ENCODE peak calls at places on chromosomes 1 and 21, in five cellular contexts. One of them, this sample, is unnamed.

GRCh38 chr1:183230403-183230802 is 44.3 kb downstream of the LAMC2 start:
- DNase-seq in ELR: peak
- DNase-seq in fibroblast of the conjunctiva: no peak
- DNase-seq in midbrain: no peak
- DNase-seq in activated CD4-positive, alpha-beta T cell treated with anti-CD3 and anti-CD28 coated beads, Interleukin-2, amount 50 U/mL, for 24 hours: no peak
- DNase-seq in this sample: no peak

GRCh38 chr1:226052061-226052460 is 10.5 kb upstream of the H3-3A start:
- DNase-seq in fibroblast of the conjunctiva: no peak
- DNase-seq in activated CD4-positive, alpha-beta T cell treated with anti-CD3 and anti-CD28 coated beads, Interleukin-2, amount 50 U/mL, for 24 hours: no peak
- DNase-seq in midbrain: no peak
- DNase-seq in ELR: no peak
- DNase-seq in this sample: no peak

GRCh38 chr1:232669981-232670763 is 40.2 kb upstream of the SIPA1L2 start:
- DNase-seq in ELR: peak
- DNase-seq in activated CD4-positive, alpha-beta T cell treated with anti-CD3 and anti-CD28 coated beads, Interleukin-2, amount 50 U/mL, for 24 hours: no peak
- DNase-seq in midbrain: no peak
- DNase-seq in fibroblast of the conjunctiva: no peak
- DNase-seq in this sample: peak

GRCh38 chr1:25522240-25522639 is 21.2 kb upstream of the LDLRAP1 start:
- DNase-seq in activated CD4-positive, alpha-beta T cell treated with anti-CD3 and anti-CD28 coated beads, Interleukin-2, amount 50 U/mL, for 24 hours: no peak
- DNase-seq in fibroblast of the conjunctiva: no peak
- DNase-seq in midbrain: no peak
- DNase-seq in ELR: no peak
- DNase-seq in this sample: no peak

GRCh38 chr1:245301162-245301580 is 146.4 kb downstream of the KIF26B start:
- DNase-seq in midbrain: no peak
- DNase-seq in fibroblast of the conjunctiva: no peak
- DNase-seq in ELR: no peak
- DNase-seq in activated CD4-positive, alpha-beta T cell treated with anti-CD3 and anti-CD28 coated beads, Interleukin-2, amount 50 U/mL, for 24 hours: no peak
- DNase-seq in this sample: peak

GRCh38 chr1:79293611-79294010 is 287.1 kb upstream of the ADGRL4 start:
- DNase-seq in activated CD4-positive, alpha-beta T cell treated with anti-CD3 and anti-CD28 coated beads, Interleukin-2, amount 50 U/mL, for 24 hours: no peak
- DNase-seq in fibroblast of the conjunctiva: no peak
- DNase-seq in midbrain: no peak
- DNase-seq in ELR: peak
- DNase-seq in this sample: no peak

GRCh38 chr1:221032616-221033342 is 153.5 kb downstream of the HLX start:
- DNase-seq in fibroblast of the conjunctiva: no peak
- DNase-seq in activated CD4-positive, alpha-beta T cell treated with anti-CD3 and anti-CD28 coated beads, Interleukin-2, amount 50 U/mL, for 24 hours: no peak
- DNase-seq in midbrain: no peak
- DNase-seq in ELR: peak
- DNase-seq in this sample: no peak

GRCh38 chr1:232853994-232854532 is 48.8 kb downstream of the MAP10 start:
- DNase-seq in ELR: peak
- DNase-seq in activated CD4-positive, alpha-beta T cell treated with anti-CD3 and anti-CD28 coated beads, Interleukin-2, amount 50 U/mL, for 24 hours: no peak
- DNase-seq in fibroblast of the conjunctiva: no peak
- DNase-seq in midbrain: no peak
- DNase-seq in this sample: peak

GRCh38 chr1:12438349-12438924 is 179.6 kb downstream of the DHRS3 start:
- DNase-seq in activated CD4-positive, alpha-beta T cell treated with anti-CD3 and anti-CD28 coated beads, Interleukin-2, amount 50 U/mL, for 24 hours: peak
- DNase-seq in fibroblast of the conjunctiva: no peak
- DNase-seq in ELR: no peak
- DNase-seq in midbrain: no peak
- DNase-seq in this sample: no peak

GRCh38 chr1:50332941-50333594 is 90.2 kb downstream of the DMRTA2 start:
- DNase-seq in ELR: peak
- DNase-seq in fibroblast of the conjunctiva: no peak
- DNase-seq in midbrain: peak
- DNase-seq in activated CD4-positive, alpha-beta T cell treated with anti-CD3 and anti-CD28 coated beads, Interleukin-2, amount 50 U/mL, for 24 hours: no peak
- DNase-seq in this sample: no peak

GRCh38 chr1:225567789-225568188 is 85.1 kb downstream of the ENAH start:
- DNase-seq in fibroblast of the conjunctiva: no peak
- DNase-seq in activated CD4-positive, alpha-beta T cell treated with anti-CD3 and anti-CD28 coated beads, Interleukin-2, amount 50 U/mL, for 24 hours: no peak
- DNase-seq in ELR: peak
- DNase-seq in midbrain: peak
- DNase-seq in this sample: no peak

GRCh38 chr1:26938004-26938658 is 16.6 kb downstream of the NUDC start:
- DNase-seq in midbrain: no peak
- DNase-seq in activated CD4-positive, alpha-beta T cell treated with anti-CD3 and anti-CD28 coated beads, Interleukin-2, amount 50 U/mL, for 24 hours: no peak
- DNase-seq in fibroblast of the conjunctiva: no peak
- DNase-seq in ELR: no peak
- DNase-seq in this sample: no peak

GRCh38 chr21:44962481-44962966 is 22.7 kb downstream of the SLX9 start:
- DNase-seq in ELR: peak
- DNase-seq in midbrain: no peak
- DNase-seq in activated CD4-positive, alpha-beta T cell treated with anti-CD3 and anti-CD28 coated beads, Interleukin-2, amount 50 U/mL, for 24 hours: no peak
- DNase-seq in fibroblast of the conjunctiva: peak
- DNase-seq in this sample: peak

GRCh38 chr1:66046415-66046814 is 253.7 kb downstream of the PDE4B start:
- DNase-seq in midbrain: no peak
- DNase-seq in activated CD4-positive, alpha-beta T cell treated with anti-CD3 and anti-CD28 coated beads, Interleukin-2, amount 50 U/mL, for 24 hours: no peak
- DNase-seq in ELR: no peak
- DNase-seq in fibroblast of the conjunctiva: no peak
- DNase-seq in this sample: no peak

GRCh38 chr1:217747156-217747769 is 116.1 kb downstream of the SPATA17 start:
- DNase-seq in ELR: peak
- DNase-seq in fibroblast of the conjunctiva: peak
- DNase-seq in activated CD4-positive, alpha-beta T cell treated with anti-CD3 and anti-CD28 coated beads, Interleukin-2, amount 50 U/mL, for 24 hours: no peak
- DNase-seq in midbrain: peak
- DNase-seq in this sample: peak

GRCh38 chr1:30316056-30316455 is 407.3 kb downstream of the MATN1 start:
- DNase-seq in activated CD4-positive, alpha-beta T cell treated with anti-CD3 and anti-CD28 coated beads, Interleukin-2, amount 50 U/mL, for 24 hours: no peak
- DNase-seq in fibroblast of the conjunctiva: no peak
- DNase-seq in midbrain: no peak
- DNase-seq in ELR: no peak
- DNase-seq in this sample: no peak

GRCh38 chr21:32316363-32317215 is 17.9 kb downstream of the MRAP start:
- DNase-seq in midbrain: no peak
- DNase-seq in ELR: no peak
- DNase-seq in activated CD4-positive, alpha-beta T cell treated with anti-CD3 and anti-CD28 coated beads, Interleukin-2, amount 50 U/mL, for 24 hours: no peak
- DNase-seq in fibroblast of the conjunctiva: no peak
- DNase-seq in this sample: no peak

GRCh38 chr1:246788895-246789338 is 64.7 kb downstream of the SCCPDH start:
- DNase-seq in midbrain: no peak
- DNase-seq in ELR: no peak
- DNase-seq in activated CD4-positive, alpha-beta T cell treated with anti-CD3 and anti-CD28 coated beads, Interleukin-2, amount 50 U/mL, for 24 hours: no peak
- DNase-seq in fibroblast of the conjunctiva: no peak
- DNase-seq in this sample: no peak

GRCh38 chr1:153375511-153375910 is at the start of gene S100A12:
- DNase-seq in fibroblast of the conjunctiva: peak
- DNase-seq in activated CD4-positive, alpha-beta T cell treated with anti-CD3 and anti-CD28 coated beads, Interleukin-2, amount 50 U/mL, for 24 hours: no peak
- DNase-seq in midbrain: no peak
- DNase-seq in ELR: peak
- DNase-seq in this sample: no peak

GRCh38 chr21:36104306-36105300 is 30.3 kb upstream of the CBR3 start:
- DNase-seq in ELR: peak
- DNase-seq in fibroblast of the conjunctiva: no peak
- DNase-seq in activated CD4-positive, alpha-beta T cell treated with anti-CD3 and anti-CD28 coated beads, Interleukin-2, amount 50 U/mL, for 24 hours: peak
- DNase-seq in midbrain: peak
- DNase-seq in this sample: no peak

GRCh38 chr1:60196026-60196425 is 122.5 kb upstream of the C1orf87 start:
- DNase-seq in activated CD4-positive, alpha-beta T cell treated with anti-CD3 and anti-CD28 coated beads, Interleukin-2, amount 50 U/mL, for 24 hours: no peak
- DNase-seq in midbrain: no peak
- DNase-seq in fibroblast of the conjunctiva: no peak
- DNase-seq in ELR: no peak
- DNase-seq in this sample: no peak

GRCh38 chr1:87024936-87025537 is 110.6 kb downstream of the HS2ST1 start:
- DNase-seq in activated CD4-positive, alpha-beta T cell treated with anti-CD3 and anti-CD28 coated beads, Interleukin-2, amount 50 U/mL, for 24 hours: no peak
- DNase-seq in ELR: peak
- DNase-seq in fibroblast of the conjunctiva: peak
- DNase-seq in midbrain: peak
- DNase-seq in this sample: no peak

GRCh38 chr1:51729156-51729823 is 112.4 kb downstream of the OSBPL9 start:
- DNase-seq in fibroblast of the conjunctiva: peak
- DNase-seq in activated CD4-positive, alpha-beta T cell treated with anti-CD3 and anti-CD28 coated beads, Interleukin-2, amount 50 U/mL, for 24 hours: peak
- DNase-seq in ELR: peak
- DNase-seq in midbrain: peak
- DNase-seq in this sample: peak

GRCh38 chr1:224528900-224529299 is 87.2 kb upstream of the CNIH3 start:
- DNase-seq in midbrain: no peak
- DNase-seq in ELR: peak
- DNase-seq in activated CD4-positive, alpha-beta T cell treated with anti-CD3 and anti-CD28 coated beads, Interleukin-2, amount 50 U/mL, for 24 hours: no peak
- DNase-seq in fibroblast of the conjunctiva: peak
- DNase-seq in this sample: peak

GRCh38 chr21:34813266-34813886 is 144.6 kb downstream of the CLIC6 start:
- DNase-seq in ELR: peak
- DNase-seq in activated CD4-positive, alpha-beta T cell treated with anti-CD3 and anti-CD28 coated beads, Interleukin-2, amount 50 U/mL, for 24 hours: no peak
- DNase-seq in midbrain: no peak
- DNase-seq in fibroblast of the conjunctiva: no peak
- DNase-seq in this sample: no peak

GRCh38 chr1:117284408-117285215 is 73.9 kb upstream of the VTCN1 start:
- DNase-seq in ELR: peak
- DNase-seq in activated CD4-positive, alpha-beta T cell treated with anti-CD3 and anti-CD28 coated beads, Interleukin-2, amount 50 U/mL, for 24 hours: no peak
- DNase-seq in midbrain: peak
- DNase-seq in fibroblast of the conjunctiva: peak
- DNase-seq in this sample: peak

GRCh38 chr1:16396591-16396990 is 29.5 kb downstream of the SZRD1 start:
- DNase-seq in ELR: peak
- DNase-seq in fibroblast of the conjunctiva: peak
- DNase-seq in midbrain: no peak
- DNase-seq in activated CD4-positive, alpha-beta T cell treated with anti-CD3 and anti-CD28 coated beads, Interleukin-2, amount 50 U/mL, for 24 hours: no peak
- DNase-seq in this sample: no peak